ENCODE peak calls at places on chromosomes 1 and 21, in ten cellular contexts. R is T-helper 9 cell; W is T-helper 22 cell; N is GM13976; M is OCI-LY7; P is left ventricle myocardium inferior; L is EL; Z is GM10248; F is AG09309; O is effector memory CD8-positive, alpha-beta T cell. H is an unnamed sample.
A peak's percentile ranks its signal among the peaks of the same experiment; 100 is the strongest.

GRCh38 chr1:217495249-217495648 is 135.6 kb downstream of the GPATCH2 start:
- DNase-seq in W (no peak), F (no peak), P (no peak), M (no peak), O (no peak), L (no peak), Z (peak; percentile 32), N (peak; percentile 26), R (no peak), H (no peak)

GRCh38 chr1:12654004-12654567 is 10.2 kb downstream of the AADACL4 start:
- DNase-seq in Z (no peak), R (no peak), W (no peak), P (no peak), L (no peak), F (no peak), N (no peak), M (no peak), O (no peak), H (no peak)

GRCh38 chr1:37614105-37614504 is 18.4 kb upstream of the GNL2 start:
- DNase-seq in M (no peak), P (no peak), Z (no peak), O (no peak), N (no peak), F (no peak), W (no peak), L (no peak), R (no peak), H (no peak)

GRCh38 chr1:3725366-3725765 is 26.9 kb upstream of the CCDC27 start:
- DNase-seq in Z (no peak), W (no peak), R (no peak), N (no peak), O (no peak), M (no peak), F (no peak), P (no peak), L (no peak), H (no peak)

GRCh38 chr1:151711940-151712339 is 4.7 kb downstream of the CELF3 start:
- DNase-seq in F (no peak), P (no peak), R (no peak), M (no peak), W (no peak), L (no peak), N (no peak), Z (no peak), O (no peak), H (no peak)

GRCh38 chr21:31543191-31543590 is 116.3 kb upstream of the SOD1 start:
- DNase-seq in R (no peak), F (peak; percentile 37), M (no peak), Z (no peak), P (no peak), O (no peak), N (no peak), W (no peak), L (no peak), H (no peak)

GRCh38 chr1:185499986-185500626 is 183.1 kb upstream of the IVNS1ABP start:
- DNase-seq in Z (no peak), N (no peak), W (no peak), O (no peak), P (no peak), R (no peak), F (peak; percentile 82), L (peak; percentile 90), M (no peak), H (no peak)

GRCh38 chr1:225146478-225146877 is 217.0 kb downstream of the DNAH14 start:
- DNase-seq in F (no peak), O (no peak), R (no peak), N (no peak), W (no peak), Z (no peak), L (no peak), P (no peak), M (no peak), H (no peak)

GRCh38 chr1:192652159-192652558 is 16.2 kb downstream of the RGS13 start:
- DNase-seq in R (no peak), Z (no peak), W (no peak), O (no peak), P (no peak), F (no peak), N (no peak), M (no peak), L (no peak), H (no peak)

GRCh38 chr1:118984086-118984989 is 3.8 kb downstream of the TBX15 start:
- DNase-seq in R (no peak), M (no peak), L (peak; percentile 64), N (peak; percentile 36), Z (peak; percentile 19), O (no peak), P (no peak), F (no peak), W (no peak), H (no peak)

GRCh38 chr1:235818632-235819136 is 48.0 kb downstream of the LYST start:
- DNase-seq in R (no peak), Z (no peak), M (no peak), L (no peak), F (no peak), W (no peak), N (no peak), O (no peak), P (no peak), H (no peak)

GRCh38 chr1:183911285-183911684 is 106.4 kb downstream of the RGL1 start:
- DNase-seq in P (no peak), L (no peak), Z (peak; percentile 70), F (no peak), N (peak; percentile 59), W (no peak), M (peak; percentile 76), R (no peak), O (no peak), H (no peak)

GRCh38 chr1:151259351-151259750 is 4.8 kb downstream of the PSMD4 start:
- DNase-seq in L (no peak), O (no peak), N (no peak), R (no peak), M (no peak), W (no peak), Z (no peak), F (no peak), P (no peak), H (no peak)

GRCh38 chr1:91071838-91072237 is 50.0 kb upstream of the ZNF644 start:
- DNase-seq in Z (no peak), R (no peak), M (no peak), F (no peak), W (no peak), N (no peak), P (no peak), L (no peak), O (no peak), H (no peak)

GRCh38 chr1:212566522-212567479 is 41.8 kb upstream of the ATF3 start:
- DNase-seq in P (no peak), W (peak; percentile 25), L (peak; percentile 82), Z (peak; percentile 88), N (peak; percentile 85), R (no peak), M (peak; percentile 56), O (peak; percentile 24), F (no peak), H (peak; percentile 19)

GRCh38 chr1:54051936-54052469 is 1.0 kb downstream of the TMEM59 start:
- DNase-seq in N (peak; percentile 6), Z (no peak), W (no peak), L (peak; percentile 8), R (no peak), M (peak; percentile 5), P (no peak), O (no peak), F (no peak), H (no peak)

GRCh38 chr1:1088036-1088800 is 14.1 kb upstream of the RNF223 start:
- DNase-seq in P (no peak), R (no peak), F (no peak), L (no peak), N (no peak), Z (no peak), M (no peak), O (no peak), W (no peak), H (no peak)

GRCh38 chr1:9841460-9841859 is 17.7 kb upstream of the CLSTN1 start:
- DNase-seq in F (no peak), L (no peak), R (no peak), M (no peak), Z (no peak), N (no peak), P (no peak), W (no peak), O (no peak), H (no peak)

GRCh38 chr21:38410451-38410850 is 87.8 kb downstream of the ERG start:
- DNase-seq in L (no peak), F (no peak), P (no peak), N (no peak), R (no peak), O (no peak), Z (no peak), W (no peak), M (no peak), H (no peak)

GRCh38 chr1:218242171-218242570 is 42.9 kb upstream of the RRP15 start:
- DNase-seq in R (no peak), P (no peak), W (no peak), M (no peak), N (no peak), F (no peak), Z (no peak), L (peak; percentile 21), O (no peak), H (no peak)

GRCh38 chr1:53332833-53333232 is 5.0 kb upstream of the LRP8 start:
- DNase-seq in L (no peak), W (no peak), Z (no peak), N (no peak), R (no peak), M (no peak), O (no peak), P (no peak), F (no peak), H (no peak)

GRCh38 chr1:65535981-65536380 is 115.5 kb downstream of the LEPR start:
- DNase-seq in O (no peak), P (no peak), W (no peak), R (no peak), N (no peak), L (no peak), M (no peak), F (no peak), Z (no peak), H (no peak)

GRCh38 chr1:31703431-31704260 is at the start of gene COL16A1:
- DNase-seq in W (no peak), N (peak; percentile 65), L (peak; percentile 53), F (no peak), P (peak; percentile 82), R (no peak), M (no peak), O (no peak), Z (peak; percentile 52), H (no peak)

GRCh38 chr1:115908565-115909334 is 67.6 kb upstream of the SLC22A15 start:
- DNase-seq in O (no peak), L (no peak), W (no peak), N (no peak), Z (no peak), P (no peak), R (no peak), M (no peak), F (no peak), H (no peak)

GRCh38 chr1:224357626-224358124 is 996 bp downstream of the CNIH4 start:
- DNase-seq in P (no peak), Z (no peak), M (peak; percentile 18), N (no peak), R (no peak), L (peak; percentile 26), F (peak; percentile 47), O (no peak), W (no peak), H (no peak)

GRCh38 chr1:78645728-78646127 is 3.9 kb upstream of the IFI44 start:
- DNase-seq in M (no peak), L (no peak), N (no peak), P (no peak), R (no peak), W (peak; percentile 11), F (no peak), O (peak; percentile 13), Z (no peak), H (no peak)

GRCh38 chr1:76302711-76303347 is 228.3 kb downstream of the ST6GALNAC3 start:
- DNase-seq in O (no peak), P (no peak), L (peak; percentile 10), W (no peak), Z (no peak), N (no peak), F (no peak), M (no peak), R (no peak), H (no peak)

GRCh38 chr1:201598973-201599372 is 60.0 kb downstream of the NAV1 start:
- DNase-seq in L (no peak), F (no peak), P (no peak), O (no peak), Z (no peak), M (no peak), R (no peak), N (no peak), W (no peak), H (no peak)